ENCODE peak calls at places on chromosomes 11 and 22, in eight cellular contexts. One of them, this sample, is unnamed.

GRCh38 chr11:62124186-62125113 is 639 bp downstream of the INCENP start:
- DNase-seq in transverse colon: peak; percentile 41
- DNase-seq in HCT116: no peak
- DNase-seq in endothelial cell of umbilical vein: peak; percentile 43
- DNase-seq in prostate gland: peak; percentile 14
- DNase-seq in gastrocnemius medialis: no peak
- DNase-seq in IMR-90: peak; percentile 52
- DNase-seq in spleen: no peak
- DNase-seq in this sample: no peak

GRCh38 chr11:132257861-132258260 is 887.4 kb downstream of the NTM start:
- DNase-seq in gastrocnemius medialis: no peak
- DNase-seq in IMR-90: no peak
- DNase-seq in transverse colon: no peak
- DNase-seq in endothelial cell of umbilical vein: no peak
- DNase-seq in prostate gland: no peak
- DNase-seq in spleen: no peak
- DNase-seq in HCT116: no peak
- DNase-seq in this sample: no peak

GRCh38 chr11:36326524-36327419 is 30.7 kb downstream of the PRR5L start:
- DNase-seq in prostate gland: no peak
- DNase-seq in transverse colon: no peak
- DNase-seq in IMR-90: no peak
- DNase-seq in HCT116: no peak
- DNase-seq in gastrocnemius medialis: no peak
- DNase-seq in spleen: no peak
- DNase-seq in endothelial cell of umbilical vein: no peak
- DNase-seq in this sample: no peak

GRCh38 chr11:36775157-36775556 is 177.1 kb upstream of the RAG2 start:
- DNase-seq in IMR-90: no peak
- DNase-seq in spleen: no peak
- DNase-seq in prostate gland: no peak
- DNase-seq in gastrocnemius medialis: no peak
- DNase-seq in transverse colon: no peak
- DNase-seq in HCT116: no peak
- DNase-seq in endothelial cell of umbilical vein: no peak
- DNase-seq in this sample: no peak

GRCh38 chr22:24141586-24141985 is 39.7 kb upstream of the SUSD2 start:
- DNase-seq in prostate gland: no peak
- DNase-seq in HCT116: no peak
- DNase-seq in transverse colon: peak; percentile 31
- DNase-seq in endothelial cell of umbilical vein: no peak
- DNase-seq in IMR-90: peak; percentile 63
- DNase-seq in gastrocnemius medialis: no peak
- DNase-seq in spleen: no peak
- DNase-seq in this sample: no peak

GRCh38 chr22:49100316-49100715 is 727.4 kb downstream of the BRD1 start:
- DNase-seq in gastrocnemius medialis: no peak
- DNase-seq in endothelial cell of umbilical vein: no peak
- DNase-seq in prostate gland: no peak
- DNase-seq in transverse colon: no peak
- DNase-seq in HCT116: no peak
- DNase-seq in spleen: peak; percentile 51
- DNase-seq in IMR-90: no peak
- DNase-seq in this sample: no peak

GRCh38 chr11:72848846-72849466 is 34.7 kb downstream of the ATG16L2 start:
- DNase-seq in transverse colon: no peak
- DNase-seq in gastrocnemius medialis: no peak
- DNase-seq in IMR-90: peak; percentile 60
- DNase-seq in spleen: no peak
- DNase-seq in HCT116: no peak
- DNase-seq in prostate gland: no peak
- DNase-seq in endothelial cell of umbilical vein: peak; percentile 59
- DNase-seq in this sample: no peak

GRCh38 chr11:33701302-33701701 is 676 bp upstream of the C11orf91 start:
- DNase-seq in prostate gland: no peak
- DNase-seq in gastrocnemius medialis: no peak
- DNase-seq in IMR-90: peak; percentile 51
- DNase-seq in endothelial cell of umbilical vein: peak; percentile 83
- DNase-seq in spleen: no peak
- DNase-seq in transverse colon: no peak
- DNase-seq in HCT116: no peak
- DNase-seq in this sample: no peak

GRCh38 chr11:10913075-10913474 is 55.2 kb upstream of the ZBED5 start:
- DNase-seq in endothelial cell of umbilical vein: no peak
- DNase-seq in transverse colon: no peak
- DNase-seq in IMR-90: no peak
- DNase-seq in spleen: no peak
- DNase-seq in HCT116: no peak
- DNase-seq in prostate gland: no peak
- DNase-seq in gastrocnemius medialis: no peak
- DNase-seq in this sample: no peak

GRCh38 chr11:118928870-118929495 is 3.3 kb upstream of the BCL9L start:
- DNase-seq in gastrocnemius medialis: peak; percentile 51
- DNase-seq in transverse colon: no peak
- DNase-seq in IMR-90: peak; percentile 41
- DNase-seq in prostate gland: peak; percentile 58
- DNase-seq in spleen: peak; percentile 92
- DNase-seq in endothelial cell of umbilical vein: peak; percentile 79
- DNase-seq in HCT116: no peak
- DNase-seq in this sample: no peak

GRCh38 chr22:20567993-20568417 is 60.6 kb downstream of the MED15 start:
- DNase-seq in endothelial cell of umbilical vein: no peak
- DNase-seq in spleen: peak; percentile 53
- DNase-seq in gastrocnemius medialis: no peak
- DNase-seq in prostate gland: no peak
- DNase-seq in HCT116: peak; percentile 23
- DNase-seq in IMR-90: peak; percentile 59
- DNase-seq in transverse colon: no peak
- DNase-seq in this sample: no peak

GRCh38 chr11:118973985-118974384 is 2.4 kb downstream of the FOXR1 start:
- DNase-seq in HCT116: no peak
- DNase-seq in IMR-90: no peak
- DNase-seq in prostate gland: no peak
- DNase-seq in endothelial cell of umbilical vein: no peak
- DNase-seq in gastrocnemius medialis: no peak
- DNase-seq in transverse colon: no peak
- DNase-seq in spleen: no peak
- DNase-seq in this sample: no peak

GRCh38 chr11:128318856-128319474 is 268.4 kb downstream of the ETS1 start:
- DNase-seq in spleen: no peak
- DNase-seq in HCT116: no peak
- DNase-seq in transverse colon: no peak
- DNase-seq in prostate gland: no peak
- DNase-seq in endothelial cell of umbilical vein: peak; percentile 51
- DNase-seq in IMR-90: peak; percentile 44
- DNase-seq in gastrocnemius medialis: no peak
- DNase-seq in this sample: no peak

GRCh38 chr22:19757140-19757984 is 3.2 kb upstream of the TBX1 start:
- DNase-seq in prostate gland: no peak
- DNase-seq in gastrocnemius medialis: no peak
- DNase-seq in HCT116: no peak
- DNase-seq in endothelial cell of umbilical vein: no peak
- DNase-seq in transverse colon: peak; percentile 16
- DNase-seq in spleen: no peak
- DNase-seq in IMR-90: no peak
- DNase-seq in this sample: no peak

GRCh38 chr11:60781286-60782044 is 3.7 kb upstream of the MS4A10 start:
- DNase-seq in HCT116: no peak
- DNase-seq in gastrocnemius medialis: no peak
- DNase-seq in endothelial cell of umbilical vein: no peak
- DNase-seq in IMR-90: no peak
- DNase-seq in prostate gland: no peak
- DNase-seq in spleen: peak; percentile 19
- DNase-seq in transverse colon: no peak
- DNase-seq in this sample: no peak

GRCh38 chr11:12686246-12687060 is 12.2 kb downstream of the TEAD1 start:
- DNase-seq in prostate gland: no peak
- DNase-seq in endothelial cell of umbilical vein: peak; percentile 46
- DNase-seq in gastrocnemius medialis: no peak
- DNase-seq in spleen: no peak
- DNase-seq in HCT116: no peak
- DNase-seq in IMR-90: no peak
- DNase-seq in transverse colon: no peak
- DNase-seq in this sample: no peak

GRCh38 chr11:115501895-115502589 is 2.2 kb downstream of the CADM1 start:
- DNase-seq in gastrocnemius medialis: no peak
- DNase-seq in endothelial cell of umbilical vein: no peak
- DNase-seq in transverse colon: no peak
- DNase-seq in prostate gland: no peak
- DNase-seq in HCT116: no peak
- DNase-seq in IMR-90: peak; percentile 21
- DNase-seq in spleen: no peak
- DNase-seq in this sample: no peak

GRCh38 chr22:32073823-32074380 is 30.8 kb downstream of the SLC5A1 start:
- DNase-seq in transverse colon: peak; percentile 58
- DNase-seq in prostate gland: no peak
- DNase-seq in gastrocnemius medialis: no peak
- DNase-seq in endothelial cell of umbilical vein: no peak
- DNase-seq in HCT116: no peak
- DNase-seq in spleen: no peak
- DNase-seq in IMR-90: no peak
- DNase-seq in this sample: no peak

GRCh38 chr11:22787565-22788162 is 41.9 kb downstream of the SVIP start:
- DNase-seq in endothelial cell of umbilical vein: peak; percentile 61
- DNase-seq in transverse colon: peak; percentile 10
- DNase-seq in HCT116: peak; percentile 22
- DNase-seq in spleen: no peak
- DNase-seq in gastrocnemius medialis: no peak
- DNase-seq in prostate gland: peak; percentile 6
- DNase-seq in IMR-90: peak; percentile 56
- DNase-seq in this sample: no peak

GRCh38 chr11:39784873-39785272 is 1674.6 kb downstream of the LRRC4C start:
- DNase-seq in IMR-90: no peak
- DNase-seq in prostate gland: no peak
- DNase-seq in gastrocnemius medialis: no peak
- DNase-seq in endothelial cell of umbilical vein: no peak
- DNase-seq in HCT116: no peak
- DNase-seq in transverse colon: no peak
- DNase-seq in spleen: no peak
- DNase-seq in this sample: no peak

GRCh38 chr22:43327039-43327438 is 16.1 kb downstream of the SCUBE1 start:
- DNase-seq in IMR-90: no peak
- DNase-seq in endothelial cell of umbilical vein: no peak
- DNase-seq in gastrocnemius medialis: no peak
- DNase-seq in HCT116: no peak
- DNase-seq in transverse colon: no peak
- DNase-seq in spleen: peak; percentile 53
- DNase-seq in prostate gland: no peak
- DNase-seq in this sample: no peak
- TF ChIP-seq POLR2A in IMR-90: no peak
- TF ChIP-seq POLR2A in endothelial cell of umbilical vein: no peak
- TF ChIP-seq POLR2A in gastrocnemius medialis: no peak
- TF ChIP-seq POLR2A in HCT116: no peak
- TF ChIP-seq POLR2A in transverse colon: no peak
- TF ChIP-seq POLR2A in spleen: no peak
- TF ChIP-seq POLR2A in prostate gland: no peak
- TF ChIP-seq POLR2A in this sample: no peak

GRCh38 chr11:70230840-70231710 is 28.0 kb downstream of the FADD start:
- DNase-seq in IMR-90: no peak
- DNase-seq in transverse colon: no peak
- DNase-seq in prostate gland: no peak
- DNase-seq in spleen: no peak
- DNase-seq in gastrocnemius medialis: no peak
- DNase-seq in endothelial cell of umbilical vein: no peak
- DNase-seq in HCT116: no peak
- DNase-seq in this sample: no peak

GRCh38 chr11:70225629-70226582 is 22.8 kb downstream of the FADD start:
- DNase-seq in spleen: no peak
- DNase-seq in IMR-90: no peak
- DNase-seq in prostate gland: no peak
- DNase-seq in HCT116: no peak
- DNase-seq in endothelial cell of umbilical vein: no peak
- DNase-seq in transverse colon: peak; percentile 94
- DNase-seq in gastrocnemius medialis: no peak
- DNase-seq in this sample: no peak

GRCh38 chr11:70230151-70230839 is 27.2 kb downstream of the FADD start:
- DNase-seq in HCT116: no peak
- DNase-seq in transverse colon: no peak
- DNase-seq in gastrocnemius medialis: no peak
- DNase-seq in spleen: no peak
- DNase-seq in prostate gland: no peak
- DNase-seq in IMR-90: no peak
- DNase-seq in endothelial cell of umbilical vein: no peak
- DNase-seq in this sample: no peak

GRCh38 chr11:70229737-70230136 is 26.6 kb downstream of the FADD start:
- DNase-seq in HCT116: no peak
- DNase-seq in prostate gland: no peak
- DNase-seq in transverse colon: no peak
- DNase-seq in gastrocnemius medialis: no peak
- DNase-seq in endothelial cell of umbilical vein: no peak
- DNase-seq in spleen: no peak
- DNase-seq in IMR-90: no peak
- DNase-seq in this sample: no peak

GRCh38 chr11:70226967-70227366 is 23.9 kb downstream of the FADD start:
- DNase-seq in endothelial cell of umbilical vein: no peak
- DNase-seq in gastrocnemius medialis: no peak
- DNase-seq in prostate gland: no peak
- DNase-seq in transverse colon: no peak
- DNase-seq in spleen: no peak
- DNase-seq in HCT116: peak; percentile 23
- DNase-seq in IMR-90: no peak
- DNase-seq in this sample: no peak
- TF ChIP-seq CTCF in endothelial cell of umbilical vein: peak; percentile 45
- TF ChIP-seq CTCF in gastrocnemius medialis: no peak
- TF ChIP-seq CTCF in prostate gland: no peak
- TF ChIP-seq CTCF in transverse colon: no peak
- TF ChIP-seq CTCF in spleen: no peak
- TF ChIP-seq CTCF in HCT116: peak; percentile 30
- TF ChIP-seq CTCF in IMR-90: peak; percentile 23
- TF ChIP-seq CTCF in this sample: no peak

GRCh38 chr11:105368711-105369110 is 229.1 kb upstream of the CARD18 start:
- DNase-seq in HCT116: no peak
- DNase-seq in IMR-90: no peak
- DNase-seq in spleen: no peak
- DNase-seq in gastrocnemius medialis: no peak
- DNase-seq in endothelial cell of umbilical vein: no peak
- DNase-seq in prostate gland: no peak
- DNase-seq in transverse colon: no peak
- DNase-seq in this sample: no peak
- TF ChIP-seq POLR2A in HCT116: no peak
- TF ChIP-seq POLR2A in IMR-90: no peak
- TF ChIP-seq POLR2A in spleen: no peak
- TF ChIP-seq POLR2A in gastrocnemius medialis: no peak
- TF ChIP-seq POLR2A in endothelial cell of umbilical vein: no peak
- TF ChIP-seq POLR2A in prostate gland: no peak
- TF ChIP-seq POLR2A in transverse colon: no peak
- TF ChIP-seq POLR2A in this sample: no peak

DNA sequence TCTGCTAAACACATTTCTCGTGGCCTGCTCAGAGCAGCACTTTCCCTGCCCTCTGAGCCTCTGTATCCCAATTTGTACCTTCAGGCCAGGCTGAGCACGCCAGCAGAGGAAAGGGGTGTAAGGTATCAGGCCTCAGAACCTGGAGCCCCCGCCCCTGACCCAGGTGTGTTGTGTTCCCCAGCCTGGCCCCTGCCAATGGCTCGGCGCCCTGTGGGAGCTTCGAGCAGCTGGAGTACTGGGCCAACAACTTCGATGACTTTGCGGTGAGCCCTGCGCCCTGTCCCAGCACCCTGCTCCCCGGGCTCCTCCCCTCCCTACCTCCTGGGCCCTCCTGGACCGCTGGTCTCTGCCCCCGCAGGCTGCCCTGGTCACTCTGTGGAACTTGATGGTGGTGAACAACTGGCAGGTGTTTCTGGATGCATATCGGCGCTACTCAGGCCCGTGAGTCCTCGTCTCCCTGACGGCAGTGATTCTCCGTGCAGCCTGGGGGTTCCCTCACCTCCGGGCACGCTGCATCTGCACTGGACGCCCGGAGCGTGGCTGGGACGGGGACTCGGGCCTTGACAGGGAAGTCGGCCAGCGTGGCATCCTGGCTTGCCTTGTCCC is 36.9 kb downstream of the TPCN2 start:
- DNase-seq in gastrocnemius medialis: no peak
- DNase-seq in HCT116: no peak
- DNase-seq in IMR-90: no peak
- DNase-seq in endothelial cell of umbilical vein: no peak
- DNase-seq in prostate gland: no peak
- DNase-seq in spleen: no peak
- DNase-seq in transverse colon: no peak
- DNase-seq in this sample: no peak
- TF ChIP-seq CTCF in gastrocnemius medialis: no peak
- TF ChIP-seq CTCF in HCT116: no peak
- TF ChIP-seq CTCF in IMR-90: no peak
- TF ChIP-seq CTCF in endothelial cell of umbilical vein: no peak
- TF ChIP-seq CTCF in prostate gland: no peak
- TF ChIP-seq CTCF in spleen: no peak
- TF ChIP-seq CTCF in transverse colon: no peak
- TF ChIP-seq CTCF in this sample: no peak